ENCODE peak calls at places on chromosomes 12 and 14, in four cellular contexts. O is fibroblast of lung, R is astrocyte, Y is PC-3. G is an unnamed sample.

GRCh38 chr14:57502581-57503254 is 9.1 kb upstream of the CCDC198 start:
- DNase-seq in O (peak), R (peak), Y (no peak), G (no peak)

GRCh38 chr12:114913871-114914801 is 230.2 kb upstream of the TBX3 start:
- DNase-seq in O (peak), R (peak), Y (peak), G (no peak)

GRCh38 chr12:49893753-49894752 is 9.6 kb downstream of the FAIM2 start:
- DNase-seq in O (peak), R (peak), Y (peak), G (no peak)

GRCh38 chr12:110794623-110795280 is 52.0 kb upstream of the CCDC63 start:
- DNase-seq in O (no peak), R (no peak), Y (no peak), G (peak)

GRCh38 chr12:18320036-18320617 is 58.8 kb downstream of the PIK3C2G start:
- DNase-seq in O (peak), R (peak), Y (peak), G (peak)

GRCh38 chr12:124992874-124993567 is 424 bp upstream of the BRI3BP start:
- DNase-seq in O (peak), R (peak), Y (peak), G (no peak)

GRCh38 chr14:22303589-22304195 is 285.3 kb downstream of the DAD1 start:
- DNase-seq in O (peak), R (no peak), Y (peak), G (peak)

GRCh38 chr14:51004352-51004800 is 60.1 kb upstream of the PYGL start:
- DNase-seq in O (no peak), R (no peak), Y (no peak), G (no peak)

GRCh38 chr12:11677752-11678151 is 28.3 kb downstream of the ETV6 start:
- DNase-seq in O (no peak), R (no peak), Y (no peak), G (no peak)

GRCh38 chr12:132488127-132489077 is 1.5 kb upstream of the FBRSL1 start:
- DNase-seq in O (no peak), R (no peak), Y (no peak), G (no peak)

GRCh38 chr14:60304509-60304908 is 55.5 kb downstream of the PPM1A start:
- DNase-seq in O (no peak), R (no peak), Y (no peak), G (no peak)

GRCh38 chr12:110249716-110250225 is 31.3 kb upstream of the ATP2A2 start:
- DNase-seq in O (peak), R (no peak), Y (no peak), G (no peak)

GRCh38 chr12:12612403-12612802 is 727 bp downstream of the CREBL2 start:
- DNase-seq in O (peak), R (peak), Y (peak), G (peak)

GRCh38 chr12:109762071-109762672 is 48.5 kb downstream of the FAM222A start:
- DNase-seq in O (no peak), R (no peak), Y (no peak), G (no peak)

GRCh38 chr14:21503376-21503775 is 7.8 kb downstream of the METTL3 start:
- DNase-seq in O (no peak), R (no peak), Y (no peak), G (no peak)